ENCODE peak calls at places on chromosome 12, in four cellular contexts. F is ovary; Q is activated B cell treated with CpG ODN at 0.5 μM for 24 hours; Y is CD4-positive, alpha-beta T cell. C is an unnamed sample.
A peak's percentile ranks its signal among the peaks of the same experiment; 100 is the strongest.

GRCh38 chr12:66837311-66837627 is 158.4 kb upstream of the GRIP1 start:
- DNase-seq in F (no peak), Q (no peak), Y (no peak), C (no peak)

GRCh38 chr12:105084251-105085250 is at the start of gene ALDH1L2:
- DNase-seq in F (peak; percentile 83), Q (peak; percentile 56), Y (peak; percentile 13), C (peak; percentile 20)

GRCh38 chr12:62347922-62348650 is 87.9 kb downstream of the USP15 start:
- DNase-seq in F (no peak), Q (no peak), Y (no peak), C (no peak)

GRCh38 chr12:107304588-107305532 is 211.5 kb upstream of the CRY1 start:
- DNase-seq in F (no peak), Q (no peak), Y (no peak), C (no peak)

GRCh38 chr12:50166776-50167025 is 468 bp downstream of the CERS5 start:
- DNase-seq in F (peak; percentile 56), Q (no peak), Y (peak; percentile 7), C (peak; percentile 20)

GRCh38 chr12:16756833-16757552 is 151.0 kb upstream of the LMO3 start:
- DNase-seq in F (no peak), Q (no peak), Y (no peak), C (no peak)

GRCh38 chr12:34105392-34105933 is 83.2 kb downstream of the ALG10 start:
- DNase-seq in F (no peak), Q (no peak), Y (no peak), C (no peak)

GRCh38 chr12:96120359-96121100 is 73.6 kb upstream of the ELK3 start:
- DNase-seq in F (no peak), Q (no peak), Y (no peak), C (peak; percentile 26)

GRCh38 chr12:111462134-111462821 is 56.6 kb downstream of the SH2B3 start:
- DNase-seq in F (no peak), Q (no peak), Y (no peak), C (no peak)

GRCh38 chr12:4630262-4630661 is 18.6 kb downstream of the AKAP3 start:
- DNase-seq in F (no peak), Q (no peak), Y (no peak), C (no peak)

DNA sequence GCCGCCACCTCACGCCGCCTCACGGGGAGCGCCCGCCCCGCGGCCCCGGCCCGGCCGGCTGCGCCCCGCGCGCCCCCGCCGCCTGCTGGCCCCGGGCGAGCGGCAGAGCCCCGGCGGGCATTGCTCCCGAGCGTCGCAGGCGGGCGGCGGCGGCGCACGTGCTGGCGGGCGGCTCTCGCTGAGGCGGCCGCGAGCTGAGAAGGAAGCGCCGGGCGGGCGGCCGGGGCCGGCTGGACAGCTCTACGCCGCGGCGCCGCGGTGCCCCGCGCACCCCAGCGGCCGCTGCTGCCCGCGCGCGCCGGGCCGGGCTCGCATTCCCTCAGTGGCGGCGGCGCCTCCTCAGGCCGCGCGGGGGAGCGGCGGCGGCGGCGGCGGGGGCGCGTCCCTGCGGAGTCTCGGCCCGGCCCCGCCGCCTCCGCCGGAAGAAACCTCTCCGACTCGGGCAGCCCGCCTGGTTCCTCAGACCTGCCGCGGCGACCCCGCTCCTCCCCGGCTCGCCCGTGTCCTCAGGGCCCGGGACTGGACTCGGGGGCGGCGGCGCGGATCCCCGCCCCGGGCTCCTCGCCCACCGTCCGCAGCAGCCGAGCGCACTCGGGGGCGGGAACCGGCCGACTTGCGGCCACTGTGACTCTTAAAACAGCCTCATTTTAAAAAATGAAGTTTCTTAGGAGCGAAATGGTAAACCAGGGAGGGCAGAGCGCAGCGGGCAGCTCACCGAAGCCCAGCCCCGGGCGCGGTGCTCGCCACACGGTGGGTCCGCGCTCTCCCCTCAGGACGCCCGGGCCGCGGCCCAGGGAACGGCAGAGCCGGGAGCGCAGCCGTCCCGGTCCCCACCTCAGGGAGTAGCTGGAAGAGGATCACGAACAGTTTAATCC is at the start of gene PITPNM2:
- DNase-seq in F (peak; percentile 74), Q (peak; percentile 68), Y (peak; percentile 42), C (peak; percentile 58)
- TF ChIP-seq CTCF in F (peak; percentile 34), Q (no peak), Y (no peak), C (no peak)

GRCh38 chr12:6364037-6364360 is 11.4 kb downstream of the SCNN1A start:
- DNase-seq in F (no peak), Q (no peak), Y (no peak), C (no peak)

GRCh38 chr12:6361834-6362233 is 13.5 kb downstream of the SCNN1A start:
- DNase-seq in F (no peak), Q (no peak), Y (no peak), C (no peak)

GRCh38 chr12:6362383-6362782 is 13.0 kb downstream of the SCNN1A start:
- DNase-seq in F (no peak), Q (no peak), Y (no peak), C (no peak)

GRCh38 chr12:6363010-6363329 is 12.4 kb downstream of the SCNN1A start:
- DNase-seq in F (no peak), Q (no peak), Y (no peak), C (no peak)

GRCh38 chr12:6363330-6364036 is 11.9 kb downstream of the SCNN1A start:
- DNase-seq in F (peak; percentile 80), Q (peak; percentile 33), Y (peak; percentile 44), C (peak; percentile 47)
- TF ChIP-seq CTCF in F (peak; percentile 10), Q (no peak), Y (no peak), C (no peak)

GRCh38 chr12:86711716-86712115 is 455.5 kb upstream of the MGAT4C start:
- DNase-seq in F (no peak), Q (no peak), Y (no peak), C (no peak)
- TF ChIP-seq CTCF in F (no peak), Q (no peak), Y (no peak), C (no peak)

GRCh38 chr12:109714141-109714912 is 702 bp downstream of the FAM222A start:
- DNase-seq in F (peak; percentile 81), Q (peak; percentile 69), Y (peak; percentile 42), C (peak; percentile 54)
- TF ChIP-seq CTCF in F (peak; percentile 27), Q (no peak), Y (no peak), C (peak; percentile 54)

C was measured in natural killer cell.